ENCODE peak calls at places on chromosomes 4 and X, in five cellular contexts. W is K562, B is H1, F is IMR-90, V is tibial nerve. Q is an unnamed sample.

GRCh38 chr4:68724426-68724825 is 54.0 kb upstream of the UGT2B15 start:
- DNase-seq in W (no peak), F (no peak), V (no peak), B (no peak), Q (no peak)

GRCh38 chr4:159009521-159009920 is 93.4 kb upstream of the RAPGEF2 start:
- DNase-seq in W (no peak), F (no peak), B (no peak), V (no peak), Q (no peak)

GRCh38 chrX:124216396-124217124 is 115.9 kb upstream of the TEX13D start:
- DNase-seq in V (no peak), F (no peak), B (no peak), W (no peak), Q (no peak)

GRCh38 chr4:23819041-23819511 is 70.8 kb downstream of the PPARGC1A start:
- DNase-seq in F (peak), W (no peak), V (no peak), B (no peak), Q (no peak)

GRCh38 chr4:140774510-140774909 is 18.3 kb upstream of the TBC1D9 start:
- DNase-seq in F (no peak), W (no peak), B (no peak), V (no peak), Q (no peak)

GRCh38 chr4:170581322-170581721 is 491.6 kb upstream of the AADAT start:
- DNase-seq in B (no peak), F (no peak), V (no peak), W (no peak), Q (no peak)

GRCh38 chrX:22135171-22135711 is 103.1 kb downstream of the PHEX start:
- DNase-seq in F (peak), W (no peak), B (no peak), V (no peak), Q (peak)

GRCh38 chr4:11605597-11605996 is 176.9 kb upstream of the HS3ST1 start:
- DNase-seq in V (no peak), F (peak), W (no peak), B (no peak), Q (no peak)

GRCh38 chrX:130545796-130546195 is 144.0 kb downstream of the RBMX2 start:
- DNase-seq in F (no peak), W (no peak), V (no peak), B (no peak), Q (no peak)

GRCh38 chr4:182139481-182139880 is 103.7 kb upstream of the TENM3 start:
- DNase-seq in B (no peak), W (no peak), F (no peak), V (no peak), Q (no peak)

GRCh38 chr4:6035786-6036185 is 17.6 kb upstream of the C4orf50 start:
- DNase-seq in F (no peak), V (no peak), B (no peak), W (no peak), Q (no peak)

GRCh38 chr4:76197971-76198410 is 15.6 kb downstream of the SCARB2 start:
- DNase-seq in W (no peak), V (peak), B (no peak), F (peak), Q (peak)

GRCh38 chr4:159545556-159545955 is 442.7 kb downstream of the RAPGEF2 start:
- DNase-seq in B (no peak), F (no peak), V (no peak), W (no peak), Q (no peak)

GRCh38 chr4:175657571-175657970 is 154.5 kb downstream of the GPM6A start:
- DNase-seq in W (no peak), V (no peak), B (no peak), F (no peak), Q (no peak)

GRCh38 chrX:153814591-153815315 is 15.6 kb downstream of the PDZD4 start:
- DNase-seq in F (no peak), V (no peak), W (no peak), B (no peak), Q (no peak)

GRCh38 chrX:129782015-129782495 is 2.3 kb downstream of the SASH3 start:
- DNase-seq in V (no peak), F (no peak), B (no peak), W (no peak), Q (no peak)

GRCh38 chr4:10879411-10880110 is 195.0 kb upstream of the CLNK start:
- DNase-seq in F (peak), B (no peak), V (no peak), W (no peak), Q (no peak)

GRCh38 chr4:142354041-142354440 is 492.1 kb downstream of the INPP4B start:
- DNase-seq in V (no peak), W (no peak), B (no peak), F (peak), Q (no peak)

GRCh38 chr4:2817701-2818350 is 24.9 kb downstream of the SH3BP2 start:
- DNase-seq in V (no peak), W (no peak), F (no peak), B (peak), Q (no peak)

DNA sequence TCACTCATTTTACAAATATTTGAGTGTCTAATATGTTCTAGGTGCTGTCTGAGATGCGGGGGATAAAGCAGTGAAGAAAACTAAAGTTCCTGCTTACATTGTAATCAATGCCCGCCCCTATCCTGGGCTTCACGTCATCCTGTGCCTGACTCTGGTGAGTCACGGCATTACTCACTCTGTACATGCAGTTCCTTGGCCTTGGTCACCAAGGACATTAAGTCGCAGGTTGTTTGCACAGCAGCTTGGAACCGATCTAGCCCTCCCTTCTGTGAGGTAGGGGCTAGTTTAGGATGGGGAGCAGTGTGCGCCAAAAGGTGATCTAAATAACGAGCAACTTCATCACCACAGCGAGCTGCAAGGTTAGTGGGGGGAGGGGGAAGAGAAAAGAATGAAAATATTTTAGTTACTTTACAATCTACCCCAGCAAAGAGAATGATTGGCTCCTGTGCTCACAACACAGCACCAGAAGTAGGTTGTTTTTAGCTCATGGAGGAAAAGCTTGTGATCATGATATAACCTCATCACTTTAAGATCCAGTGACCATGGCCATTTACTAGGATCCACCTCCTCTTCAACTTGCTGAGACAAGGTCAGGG is 48.0 kb upstream of the HDAC8 start:
- DNase-seq in V (peak), F (peak), B (no peak), W (peak), Q (no peak)
- TF ChIP-seq POLR2A in V (no peak), F (no peak), B (no peak), W (no peak), Q (no peak)

GRCh38 chr4:97525236-97525635 is 618.0 kb downstream of the STPG2 start:
- DNase-seq in B (no peak), V (no peak), F (no peak), W (no peak), Q (no peak)
- TF ChIP-seq POLR2A in B (no peak), V (no peak), F (no peak), W (no peak), Q (no peak)

DNA sequence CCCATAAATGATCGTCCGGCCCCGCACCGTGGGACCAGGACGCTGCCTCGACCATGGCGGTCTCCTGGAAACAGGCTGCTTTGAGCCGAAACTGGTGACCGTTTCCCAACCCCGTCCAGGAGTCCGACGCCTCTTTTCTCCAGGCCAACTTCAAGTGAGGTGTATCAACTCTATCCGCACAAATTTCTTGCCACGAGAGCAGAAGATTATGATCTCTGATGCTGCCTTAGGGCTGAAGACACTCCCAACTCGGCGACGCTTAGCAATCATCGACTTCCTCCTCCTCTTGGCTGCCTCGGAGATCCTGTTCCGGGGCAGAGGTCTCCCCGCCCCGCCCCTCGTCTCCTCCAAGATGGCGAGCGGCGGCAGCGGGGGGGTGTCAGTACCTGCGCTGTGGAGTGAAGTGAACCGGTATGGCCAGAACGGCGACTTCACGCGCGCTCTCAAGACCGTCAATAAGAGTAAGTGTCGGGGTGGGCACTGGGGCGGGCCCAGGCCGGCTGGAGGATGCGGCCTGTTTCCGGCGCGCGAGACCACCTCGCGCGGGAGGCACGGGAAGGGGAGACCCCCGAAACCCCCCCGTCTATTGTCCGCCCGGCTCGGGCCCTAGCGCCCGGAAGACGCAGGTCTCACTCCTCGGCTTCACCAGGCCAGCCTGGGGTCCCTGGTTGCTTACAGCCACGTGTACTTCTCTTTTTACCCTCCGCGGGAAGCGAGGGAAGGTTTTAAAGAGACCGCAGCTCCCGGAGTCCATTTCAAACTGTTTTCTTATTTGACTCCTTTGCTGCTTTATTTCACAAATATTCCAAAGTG is at the start of gene SRP72:
- DNase-seq in F (peak), V (peak), B (peak), W (peak), Q (peak)
- TF ChIP-seq POLR2A in F (peak), V (peak), B (peak), W (peak), Q (no peak)

GRCh38 chr4:48127882-48128394 is 6.1 kb downstream of the TXK start:
- DNase-seq in F (peak), V (peak), B (peak), W (peak), Q (peak)

GRCh38 chr4:48131736-48132135 is 2.3 kb downstream of the TXK start:
- DNase-seq in W (no peak), V (no peak), F (no peak), B (no peak), Q (no peak)

GRCh38 chr4:48127231-48127881 is 6.7 kb downstream of the TXK start:
- DNase-seq in V (no peak), W (no peak), B (no peak), F (no peak), Q (no peak)

GRCh38 chr4:48130100-48130499 is 4.0 kb downstream of the TXK start:
- DNase-seq in F (no peak), W (no peak), V (no peak), B (no peak), Q (no peak)

GRCh38 chr4:48129307-48130014 is 4.6 kb downstream of the TXK start:
- DNase-seq in V (no peak), B (no peak), F (no peak), W (no peak), Q (no peak)
- TF ChIP-seq POLR2A in V (no peak), B (no peak), F (no peak), W (no peak), Q (no peak)

Q was measured in lower leg skin.